ENCODE peak calls at places on chromosomes 12 and 14, in eight cellular contexts. One of them, this sample, is unnamed.

GRCh38 chr14:74638066-74638465 is 26.0 kb upstream of the LTBP2 start:
- DNase-seq in H4: no peak
- DNase-seq in CD8-positive, alpha-beta T cell: no peak
- DNase-seq in activated naive CD4-positive, alpha-beta T cell treated with anti-CD3 and anti-CD28 coated beads for 36 hours: no peak
- DNase-seq in GM12865: no peak
- DNase-seq in astrocyte of the spinal cord: no peak
- DNase-seq in T-helper 2 cell: no peak
- DNase-seq in anterior cingulate cortex: no peak
- DNase-seq in this sample: no peak

GRCh38 chr14:39880106-39880695 is 448.0 kb upstream of the FBXO33 start:
- DNase-seq in H4: no peak
- DNase-seq in CD8-positive, alpha-beta T cell: no peak
- DNase-seq in activated naive CD4-positive, alpha-beta T cell treated with anti-CD3 and anti-CD28 coated beads for 36 hours: no peak
- DNase-seq in GM12865: no peak
- DNase-seq in astrocyte of the spinal cord: no peak
- DNase-seq in T-helper 2 cell: no peak
- DNase-seq in anterior cingulate cortex: no peak
- DNase-seq in this sample: no peak

GRCh38 chr12:131133015-131133905 is 179.6 kb downstream of the ADGRD1 start:
- DNase-seq in H4: no peak
- DNase-seq in CD8-positive, alpha-beta T cell: no peak
- DNase-seq in activated naive CD4-positive, alpha-beta T cell treated with anti-CD3 and anti-CD28 coated beads for 36 hours: no peak
- DNase-seq in GM12865: no peak
- DNase-seq in astrocyte of the spinal cord: no peak
- DNase-seq in T-helper 2 cell: no peak
- DNase-seq in anterior cingulate cortex: no peak
- DNase-seq in this sample: no peak

GRCh38 chr14:56703947-56704346 is 106.3 kb downstream of the OTX2 start:
- DNase-seq in H4: no peak
- DNase-seq in CD8-positive, alpha-beta T cell: no peak
- DNase-seq in activated naive CD4-positive, alpha-beta T cell treated with anti-CD3 and anti-CD28 coated beads for 36 hours: no peak
- DNase-seq in GM12865: no peak
- DNase-seq in astrocyte of the spinal cord: no peak
- DNase-seq in T-helper 2 cell: no peak
- DNase-seq in anterior cingulate cortex: no peak
- DNase-seq in this sample: no peak

GRCh38 chr12:105888696-105889095 is 250.1 kb downstream of the NUAK1 start:
- DNase-seq in H4: no peak
- DNase-seq in CD8-positive, alpha-beta T cell: no peak
- DNase-seq in activated naive CD4-positive, alpha-beta T cell treated with anti-CD3 and anti-CD28 coated beads for 36 hours: no peak
- DNase-seq in GM12865: no peak
- DNase-seq in astrocyte of the spinal cord: peak
- DNase-seq in T-helper 2 cell: no peak
- DNase-seq in anterior cingulate cortex: no peak
- DNase-seq in this sample: no peak

GRCh38 chr14:61147898-61148549 is 133.1 kb downstream of the TMEM30B start:
- DNase-seq in H4: peak
- DNase-seq in CD8-positive, alpha-beta T cell: no peak
- DNase-seq in activated naive CD4-positive, alpha-beta T cell treated with anti-CD3 and anti-CD28 coated beads for 36 hours: no peak
- DNase-seq in GM12865: no peak
- DNase-seq in astrocyte of the spinal cord: peak
- DNase-seq in T-helper 2 cell: no peak
- DNase-seq in anterior cingulate cortex: peak
- DNase-seq in this sample: peak

GRCh38 chr14:44897844-44898151 is 63.9 kb downstream of the KLHL28 start:
- DNase-seq in H4: no peak
- DNase-seq in CD8-positive, alpha-beta T cell: no peak
- DNase-seq in activated naive CD4-positive, alpha-beta T cell treated with anti-CD3 and anti-CD28 coated beads for 36 hours: no peak
- DNase-seq in GM12865: no peak
- DNase-seq in astrocyte of the spinal cord: peak
- DNase-seq in T-helper 2 cell: no peak
- DNase-seq in anterior cingulate cortex: no peak
- DNase-seq in this sample: no peak

GRCh38 chr12:26938660-26939185 is 453 bp downstream of the FGFR1OP2 start:
- DNase-seq in H4: no peak
- DNase-seq in CD8-positive, alpha-beta T cell: peak
- DNase-seq in activated naive CD4-positive, alpha-beta T cell treated with anti-CD3 and anti-CD28 coated beads for 36 hours: peak
- DNase-seq in GM12865: no peak
- DNase-seq in astrocyte of the spinal cord: no peak
- DNase-seq in T-helper 2 cell: no peak
- DNase-seq in anterior cingulate cortex: no peak
- DNase-seq in this sample: no peak

GRCh38 chr12:122125452-122126341 is 47.1 kb downstream of the MLXIP start:
- DNase-seq in H4: no peak
- DNase-seq in CD8-positive, alpha-beta T cell: no peak
- DNase-seq in activated naive CD4-positive, alpha-beta T cell treated with anti-CD3 and anti-CD28 coated beads for 36 hours: no peak
- DNase-seq in GM12865: no peak
- DNase-seq in astrocyte of the spinal cord: no peak
- DNase-seq in T-helper 2 cell: no peak
- DNase-seq in anterior cingulate cortex: no peak
- DNase-seq in this sample: no peak

GRCh38 chr14:65170768-65171251 is 68.5 kb upstream of the MAX start:
- DNase-seq in H4: peak
- DNase-seq in CD8-positive, alpha-beta T cell: peak
- DNase-seq in activated naive CD4-positive, alpha-beta T cell treated with anti-CD3 and anti-CD28 coated beads for 36 hours: peak
- DNase-seq in GM12865: peak
- DNase-seq in astrocyte of the spinal cord: peak
- DNase-seq in T-helper 2 cell: peak
- DNase-seq in anterior cingulate cortex: peak
- DNase-seq in this sample: peak

GRCh38 chr12:1533205-1533601 is 61.2 kb downstream of the FBXL14 start:
- DNase-seq in H4: no peak
- DNase-seq in CD8-positive, alpha-beta T cell: no peak
- DNase-seq in activated naive CD4-positive, alpha-beta T cell treated with anti-CD3 and anti-CD28 coated beads for 36 hours: peak
- DNase-seq in GM12865: peak
- DNase-seq in astrocyte of the spinal cord: peak
- DNase-seq in T-helper 2 cell: no peak
- DNase-seq in anterior cingulate cortex: no peak
- DNase-seq in this sample: no peak

GRCh38 chr12:25323774-25324086 is 73.0 kb upstream of the KRAS start:
- DNase-seq in H4: no peak
- DNase-seq in CD8-positive, alpha-beta T cell: no peak
- DNase-seq in activated naive CD4-positive, alpha-beta T cell treated with anti-CD3 and anti-CD28 coated beads for 36 hours: peak
- DNase-seq in GM12865: peak
- DNase-seq in astrocyte of the spinal cord: no peak
- DNase-seq in T-helper 2 cell: no peak
- DNase-seq in anterior cingulate cortex: no peak
- DNase-seq in this sample: no peak

GRCh38 chr12:42589465-42590323 is at the start of gene PRICKLE1:
- DNase-seq in H4: no peak
- DNase-seq in CD8-positive, alpha-beta T cell: no peak
- DNase-seq in activated naive CD4-positive, alpha-beta T cell treated with anti-CD3 and anti-CD28 coated beads for 36 hours: peak
- DNase-seq in GM12865: peak
- DNase-seq in astrocyte of the spinal cord: peak
- DNase-seq in T-helper 2 cell: no peak
- DNase-seq in anterior cingulate cortex: no peak
- DNase-seq in this sample: no peak

GRCh38 chr12:89943461-89943860 is 234.8 kb upstream of the ATP2B1 start:
- DNase-seq in H4: peak
- DNase-seq in CD8-positive, alpha-beta T cell: no peak
- DNase-seq in activated naive CD4-positive, alpha-beta T cell treated with anti-CD3 and anti-CD28 coated beads for 36 hours: no peak
- DNase-seq in GM12865: no peak
- DNase-seq in astrocyte of the spinal cord: no peak
- DNase-seq in T-helper 2 cell: no peak
- DNase-seq in anterior cingulate cortex: no peak
- DNase-seq in this sample: no peak

GRCh38 chr12:117733292-117733805 is 235.4 kb downstream of the KSR2 start:
- DNase-seq in H4: no peak
- DNase-seq in CD8-positive, alpha-beta T cell: no peak
- DNase-seq in activated naive CD4-positive, alpha-beta T cell treated with anti-CD3 and anti-CD28 coated beads for 36 hours: no peak
- DNase-seq in GM12865: no peak
- DNase-seq in astrocyte of the spinal cord: no peak
- DNase-seq in T-helper 2 cell: no peak
- DNase-seq in anterior cingulate cortex: no peak
- DNase-seq in this sample: no peak

GRCh38 chr12:109291531-109292341 is 17.3 kb downstream of the FOXN4 start:
- DNase-seq in H4: no peak
- DNase-seq in CD8-positive, alpha-beta T cell: no peak
- DNase-seq in activated naive CD4-positive, alpha-beta T cell treated with anti-CD3 and anti-CD28 coated beads for 36 hours: no peak
- DNase-seq in GM12865: no peak
- DNase-seq in astrocyte of the spinal cord: peak
- DNase-seq in T-helper 2 cell: no peak
- DNase-seq in anterior cingulate cortex: peak
- DNase-seq in this sample: no peak

GRCh38 chr12:92927436-92928116 is 1.5 kb downstream of the EEA1 start:
- DNase-seq in H4: peak
- DNase-seq in CD8-positive, alpha-beta T cell: no peak
- DNase-seq in activated naive CD4-positive, alpha-beta T cell treated with anti-CD3 and anti-CD28 coated beads for 36 hours: no peak
- DNase-seq in GM12865: peak
- DNase-seq in astrocyte of the spinal cord: peak
- DNase-seq in T-helper 2 cell: no peak
- DNase-seq in anterior cingulate cortex: no peak
- DNase-seq in this sample: peak

GRCh38 chr12:47885012-47885501 is 19.7 kb downstream of the VDR start:
- DNase-seq in H4: no peak
- DNase-seq in CD8-positive, alpha-beta T cell: peak
- DNase-seq in activated naive CD4-positive, alpha-beta T cell treated with anti-CD3 and anti-CD28 coated beads for 36 hours: peak
- DNase-seq in GM12865: peak
- DNase-seq in astrocyte of the spinal cord: no peak
- DNase-seq in T-helper 2 cell: peak
- DNase-seq in anterior cingulate cortex: no peak
- DNase-seq in this sample: no peak

GRCh38 chr14:68261092-68261842 is 441.7 kb downstream of the RAD51B start:
- DNase-seq in H4: no peak
- DNase-seq in CD8-positive, alpha-beta T cell: no peak
- DNase-seq in activated naive CD4-positive, alpha-beta T cell treated with anti-CD3 and anti-CD28 coated beads for 36 hours: no peak
- DNase-seq in GM12865: peak
- DNase-seq in astrocyte of the spinal cord: no peak
- DNase-seq in T-helper 2 cell: no peak
- DNase-seq in anterior cingulate cortex: no peak
- DNase-seq in this sample: no peak

GRCh38 chr12:6360578-6361490 is 14.5 kb downstream of the SCNN1A start:
- DNase-seq in H4: no peak
- DNase-seq in CD8-positive, alpha-beta T cell: no peak
- DNase-seq in activated naive CD4-positive, alpha-beta T cell treated with anti-CD3 and anti-CD28 coated beads for 36 hours: peak
- DNase-seq in GM12865: no peak
- DNase-seq in astrocyte of the spinal cord: no peak
- DNase-seq in T-helper 2 cell: no peak
- DNase-seq in anterior cingulate cortex: no peak
- DNase-seq in this sample: no peak

GRCh38 chr12:6276936-6277615 is 33.4 kb upstream of the PLEKHG6 start:
- DNase-seq in H4: peak
- DNase-seq in CD8-positive, alpha-beta T cell: no peak
- DNase-seq in activated naive CD4-positive, alpha-beta T cell treated with anti-CD3 and anti-CD28 coated beads for 36 hours: no peak
- DNase-seq in GM12865: no peak
- DNase-seq in astrocyte of the spinal cord: no peak
- DNase-seq in T-helper 2 cell: no peak
- DNase-seq in anterior cingulate cortex: no peak
- DNase-seq in this sample: no peak

GRCh38 chr14:60655898-60656754 is 6.8 kb upstream of the SIX1 start:
- DNase-seq in H4: no peak
- DNase-seq in CD8-positive, alpha-beta T cell: no peak
- DNase-seq in activated naive CD4-positive, alpha-beta T cell treated with anti-CD3 and anti-CD28 coated beads for 36 hours: no peak
- DNase-seq in GM12865: no peak
- DNase-seq in astrocyte of the spinal cord: peak
- DNase-seq in T-helper 2 cell: no peak
- DNase-seq in anterior cingulate cortex: no peak
- DNase-seq in this sample: no peak

GRCh38 chr14:96039633-96040311 is 610 bp downstream of the C14orf132 start:
- DNase-seq in H4: no peak
- DNase-seq in CD8-positive, alpha-beta T cell: no peak
- DNase-seq in activated naive CD4-positive, alpha-beta T cell treated with anti-CD3 and anti-CD28 coated beads for 36 hours: peak
- DNase-seq in GM12865: peak
- DNase-seq in astrocyte of the spinal cord: peak
- DNase-seq in T-helper 2 cell: no peak
- DNase-seq in anterior cingulate cortex: peak
- DNase-seq in this sample: no peak

GRCh38 chr12:75705749-75706719 is 194.6 kb upstream of the KRR1 start:
- DNase-seq in H4: peak
- DNase-seq in CD8-positive, alpha-beta T cell: no peak
- DNase-seq in activated naive CD4-positive, alpha-beta T cell treated with anti-CD3 and anti-CD28 coated beads for 36 hours: no peak
- DNase-seq in GM12865: no peak
- DNase-seq in astrocyte of the spinal cord: peak
- DNase-seq in T-helper 2 cell: no peak
- DNase-seq in anterior cingulate cortex: no peak
- DNase-seq in this sample: peak

GRCh38 chr12:93302331-93303229 is 75.1 kb upstream of the NUDT4 start:
- DNase-seq in H4: no peak
- DNase-seq in CD8-positive, alpha-beta T cell: no peak
- DNase-seq in activated naive CD4-positive, alpha-beta T cell treated with anti-CD3 and anti-CD28 coated beads for 36 hours: no peak
- DNase-seq in GM12865: peak
- DNase-seq in astrocyte of the spinal cord: peak
- DNase-seq in T-helper 2 cell: no peak
- DNase-seq in anterior cingulate cortex: no peak
- DNase-seq in this sample: no peak

GRCh38 chr12:64737539-64737938 is 21.7 kb downstream of the GNS start:
- DNase-seq in H4: no peak
- DNase-seq in CD8-positive, alpha-beta T cell: peak
- DNase-seq in activated naive CD4-positive, alpha-beta T cell treated with anti-CD3 and anti-CD28 coated beads for 36 hours: peak
- DNase-seq in GM12865: peak
- DNase-seq in astrocyte of the spinal cord: no peak
- DNase-seq in T-helper 2 cell: no peak
- DNase-seq in anterior cingulate cortex: no peak
- DNase-seq in this sample: no peak

GRCh38 chr12:100163416-100164152 is 20.9 kb upstream of the BLTP3B start:
- DNase-seq in H4: peak
- DNase-seq in CD8-positive, alpha-beta T cell: peak
- DNase-seq in activated naive CD4-positive, alpha-beta T cell treated with anti-CD3 and anti-CD28 coated beads for 36 hours: peak
- DNase-seq in GM12865: peak
- DNase-seq in astrocyte of the spinal cord: peak
- DNase-seq in T-helper 2 cell: peak
- DNase-seq in anterior cingulate cortex: peak
- DNase-seq in this sample: no peak

GRCh38 chr12:47889040-47889439 is 15.8 kb downstream of the VDR start:
- DNase-seq in H4: no peak
- DNase-seq in CD8-positive, alpha-beta T cell: no peak
- DNase-seq in activated naive CD4-positive, alpha-beta T cell treated with anti-CD3 and anti-CD28 coated beads for 36 hours: peak
- DNase-seq in GM12865: peak
- DNase-seq in astrocyte of the spinal cord: no peak
- DNase-seq in T-helper 2 cell: no peak
- DNase-seq in anterior cingulate cortex: no peak
- DNase-seq in this sample: no peak

GRCh38 chr14:81252278-81252677 is 31.5 kb upstream of the GTF2A1 start:
- DNase-seq in H4: no peak
- DNase-seq in CD8-positive, alpha-beta T cell: no peak
- DNase-seq in activated naive CD4-positive, alpha-beta T cell treated with anti-CD3 and anti-CD28 coated beads for 36 hours: no peak
- DNase-seq in GM12865: no peak
- DNase-seq in astrocyte of the spinal cord: no peak
- DNase-seq in T-helper 2 cell: no peak
- DNase-seq in anterior cingulate cortex: no peak
- DNase-seq in this sample: no peak

This sample was measured in AG09309.